ENCODE peak calls at places on chromosomes 5 and 9, in eight cellular contexts. One of them, this sample, is unnamed.

GRCh38 chr5:73311291-73312110 is 137.1 kb downstream of the FOXD1 start:
- DNase-seq in nephron progenitor cell: peak
- DNase-seq in IMR-90: peak
- DNase-seq in RWPE1: peak
- DNase-seq in WTC11: peak
- DNase-seq in GM06990: no peak
- DNase-seq in heart right ventricle: peak
- DNase-seq in cardiac fibroblast: peak
- DNase-seq in this sample: no peak

GRCh38 chr5:108818613-108819272 is 71.0 kb downstream of the FER start:
- DNase-seq in nephron progenitor cell: no peak
- DNase-seq in WTC11: no peak
- DNase-seq in RWPE1: peak
- DNase-seq in GM06990: peak
- DNase-seq in heart right ventricle: no peak
- DNase-seq in cardiac fibroblast: peak
- DNase-seq in IMR-90: peak
- DNase-seq in this sample: no peak

GRCh38 chr9:113609562-113610318 is 146.2 kb downstream of the RGS3 start:
- DNase-seq in nephron progenitor cell: no peak
- DNase-seq in RWPE1: no peak
- DNase-seq in WTC11: peak
- DNase-seq in GM06990: no peak
- DNase-seq in cardiac fibroblast: peak
- DNase-seq in IMR-90: peak
- DNase-seq in heart right ventricle: peak
- DNase-seq in this sample: no peak

GRCh38 chr5:154287136-154287535 is 96.6 kb downstream of the GALNT10 start:
- DNase-seq in RWPE1: peak
- DNase-seq in GM06990: no peak
- DNase-seq in WTC11: peak
- DNase-seq in cardiac fibroblast: peak
- DNase-seq in nephron progenitor cell: peak
- DNase-seq in IMR-90: peak
- DNase-seq in heart right ventricle: peak
- DNase-seq in this sample: no peak

GRCh38 chr5:163841-164240 is 27.5 kb upstream of the LRRC14B start:
- DNase-seq in WTC11: no peak
- DNase-seq in cardiac fibroblast: no peak
- DNase-seq in nephron progenitor cell: no peak
- DNase-seq in GM06990: no peak
- DNase-seq in RWPE1: no peak
- DNase-seq in heart right ventricle: no peak
- DNase-seq in IMR-90: no peak
- DNase-seq in this sample: no peak

GRCh38 chr9:119974026-119974425 is 604.8 kb upstream of the BRINP1 start:
- DNase-seq in IMR-90: no peak
- DNase-seq in WTC11: no peak
- DNase-seq in nephron progenitor cell: no peak
- DNase-seq in cardiac fibroblast: no peak
- DNase-seq in heart right ventricle: no peak
- DNase-seq in RWPE1: no peak
- DNase-seq in GM06990: no peak
- DNase-seq in this sample: no peak

GRCh38 chr9:89631381-89631780 is 26.6 kb downstream of the GADD45G start:
- DNase-seq in IMR-90: no peak
- DNase-seq in WTC11: no peak
- DNase-seq in cardiac fibroblast: no peak
- DNase-seq in GM06990: no peak
- DNase-seq in RWPE1: no peak
- DNase-seq in heart right ventricle: no peak
- DNase-seq in nephron progenitor cell: no peak
- DNase-seq in this sample: no peak

GRCh38 chr9:3894764-3895163 is 369.0 kb upstream of the RFX3 start:
- DNase-seq in RWPE1: no peak
- DNase-seq in IMR-90: peak
- DNase-seq in nephron progenitor cell: no peak
- DNase-seq in heart right ventricle: no peak
- DNase-seq in WTC11: no peak
- DNase-seq in cardiac fibroblast: peak
- DNase-seq in GM06990: no peak
- DNase-seq in this sample: no peak

GRCh38 chr9:63817622-63818518 is 1467.1 kb downstream of the FOXD4L5 start:
- DNase-seq in IMR-90: peak
- DNase-seq in heart right ventricle: peak
- DNase-seq in GM06990: peak
- DNase-seq in nephron progenitor cell: peak
- DNase-seq in cardiac fibroblast: peak
- DNase-seq in RWPE1: peak
- DNase-seq in WTC11: peak
- DNase-seq in this sample: peak

GRCh38 chr5:15354011-15354410 is 146.0 kb upstream of the FBXL7 start:
- DNase-seq in GM06990: no peak
- DNase-seq in cardiac fibroblast: no peak
- DNase-seq in IMR-90: no peak
- DNase-seq in WTC11: no peak
- DNase-seq in nephron progenitor cell: no peak
- DNase-seq in RWPE1: no peak
- DNase-seq in heart right ventricle: no peak
- DNase-seq in this sample: no peak

GRCh38 chr9:123378028-123378427 is 22.0 kb downstream of the CRB2 start:
- DNase-seq in GM06990: no peak
- DNase-seq in cardiac fibroblast: no peak
- DNase-seq in IMR-90: no peak
- DNase-seq in RWPE1: no peak
- DNase-seq in nephron progenitor cell: no peak
- DNase-seq in heart right ventricle: no peak
- DNase-seq in WTC11: no peak
- DNase-seq in this sample: no peak

GRCh38 chr5:126837907-126838539 is 61.1 kb downstream of the LMNB1 start:
- DNase-seq in WTC11: no peak
- DNase-seq in GM06990: no peak
- DNase-seq in IMR-90: peak
- DNase-seq in nephron progenitor cell: no peak
- DNase-seq in heart right ventricle: no peak
- DNase-seq in cardiac fibroblast: peak
- DNase-seq in RWPE1: no peak
- DNase-seq in this sample: no peak

GRCh38 chr5:127957183-127957582 is 126.4 kb upstream of the SLC12A2 start:
- DNase-seq in WTC11: no peak
- DNase-seq in cardiac fibroblast: peak
- DNase-seq in IMR-90: peak
- DNase-seq in nephron progenitor cell: no peak
- DNase-seq in heart right ventricle: peak
- DNase-seq in RWPE1: peak
- DNase-seq in GM06990: no peak
- DNase-seq in this sample: no peak

GRCh38 chr5:141915881-141916336 is 7.8 kb upstream of the DELE1 start:
- DNase-seq in nephron progenitor cell: peak
- DNase-seq in cardiac fibroblast: no peak
- DNase-seq in GM06990: no peak
- DNase-seq in RWPE1: peak
- DNase-seq in heart right ventricle: peak
- DNase-seq in WTC11: peak
- DNase-seq in IMR-90: no peak
- DNase-seq in this sample: no peak

GRCh38 chr5:6674421-6674820 is 38.8 kb upstream of the TENT4A start:
- DNase-seq in RWPE1: no peak
- DNase-seq in IMR-90: no peak
- DNase-seq in heart right ventricle: no peak
- DNase-seq in GM06990: no peak
- DNase-seq in nephron progenitor cell: no peak
- DNase-seq in cardiac fibroblast: no peak
- DNase-seq in WTC11: no peak
- DNase-seq in this sample: no peak

GRCh38 chr5:154355141-154355611 is 90.6 kb upstream of the SAP30L start:
- DNase-seq in IMR-90: no peak
- DNase-seq in RWPE1: no peak
- DNase-seq in nephron progenitor cell: no peak
- DNase-seq in WTC11: no peak
- DNase-seq in GM06990: no peak
- DNase-seq in cardiac fibroblast: peak
- DNase-seq in heart right ventricle: peak
- DNase-seq in this sample: no peak

GRCh38 chr5:39863926-39864572 is 439.3 kb upstream of the DAB2 start:
- DNase-seq in WTC11: no peak
- DNase-seq in cardiac fibroblast: no peak
- DNase-seq in GM06990: no peak
- DNase-seq in RWPE1: no peak
- DNase-seq in IMR-90: no peak
- DNase-seq in nephron progenitor cell: no peak
- DNase-seq in heart right ventricle: no peak
- DNase-seq in this sample: no peak

GRCh38 chr9:105511486-105511885 is 46.4 kb upstream of the FKTN start:
- DNase-seq in heart right ventricle: no peak
- DNase-seq in nephron progenitor cell: no peak
- DNase-seq in IMR-90: no peak
- DNase-seq in RWPE1: no peak
- DNase-seq in GM06990: no peak
- DNase-seq in WTC11: no peak
- DNase-seq in cardiac fibroblast: no peak
- DNase-seq in this sample: no peak

GRCh38 chr5:57825026-57825683 is 342.5 kb upstream of the ACTBL2 start:
- DNase-seq in WTC11: no peak
- DNase-seq in GM06990: no peak
- DNase-seq in RWPE1: peak
- DNase-seq in heart right ventricle: no peak
- DNase-seq in IMR-90: peak
- DNase-seq in nephron progenitor cell: peak
- DNase-seq in cardiac fibroblast: no peak
- DNase-seq in this sample: no peak

DNA sequence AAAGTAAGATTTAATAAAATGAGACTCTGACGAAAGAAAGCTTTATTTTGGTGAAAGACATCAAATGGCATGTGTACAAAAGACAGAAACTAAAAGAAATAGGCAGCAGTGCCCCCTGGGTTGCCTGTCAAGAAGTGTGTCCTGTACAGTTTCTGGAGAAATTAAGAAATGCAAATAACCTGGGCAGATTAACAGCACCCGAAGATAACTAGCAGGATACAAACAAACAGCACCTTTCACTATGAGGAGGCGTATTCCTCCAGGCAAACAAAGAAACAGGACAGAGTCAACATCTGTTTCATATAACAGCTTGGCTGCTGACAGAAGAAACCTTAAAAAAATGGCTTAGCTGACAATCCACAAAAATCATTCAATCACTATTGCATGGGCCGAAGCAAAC is 162.3 kb downstream of the ARL15 start:
- DNase-seq in RWPE1: no peak
- DNase-seq in cardiac fibroblast: peak
- DNase-seq in GM06990: no peak
- DNase-seq in IMR-90: peak
- DNase-seq in heart right ventricle: no peak
- DNase-seq in nephron progenitor cell: no peak
- DNase-seq in WTC11: no peak
- DNase-seq in this sample: no peak
- TF ChIP-seq CTCF in RWPE1: no peak
- TF ChIP-seq CTCF in cardiac fibroblast: peak
- TF ChIP-seq CTCF in GM06990: no peak
- TF ChIP-seq CTCF in IMR-90: peak
- TF ChIP-seq CTCF in heart right ventricle: peak
- TF ChIP-seq CTCF in nephron progenitor cell: no peak
- TF ChIP-seq CTCF in WTC11: no peak
- TF ChIP-seq CTCF in this sample: no peak

DNA sequence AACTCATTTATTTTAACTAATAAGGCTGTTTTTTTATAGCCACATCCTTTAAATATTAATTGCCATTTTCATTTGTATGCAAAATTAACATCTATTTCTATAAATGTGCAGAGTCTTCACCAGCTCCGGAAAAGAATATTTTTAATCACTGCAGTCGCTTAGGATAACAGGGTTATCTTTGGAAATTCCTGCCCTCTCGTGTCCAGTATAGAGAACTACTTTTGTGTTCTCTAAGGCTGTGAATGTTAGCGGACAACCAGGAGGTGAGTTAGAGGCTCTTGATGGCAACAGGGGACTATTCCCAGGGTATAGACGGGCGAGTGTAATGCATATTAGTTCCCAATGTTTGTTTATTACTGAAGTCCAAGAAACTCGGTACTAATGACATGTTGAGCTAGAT is 59.4 kb downstream of the GGTA1 start:
- DNase-seq in RWPE1: peak
- DNase-seq in nephron progenitor cell: no peak
- DNase-seq in IMR-90: peak
- DNase-seq in cardiac fibroblast: peak
- DNase-seq in WTC11: no peak
- DNase-seq in heart right ventricle: no peak
- DNase-seq in GM06990: no peak
- DNase-seq in this sample: no peak
- TF ChIP-seq CTCF in RWPE1: no peak
- TF ChIP-seq CTCF in nephron progenitor cell: peak
- TF ChIP-seq CTCF in IMR-90: peak
- TF ChIP-seq CTCF in cardiac fibroblast: peak
- TF ChIP-seq CTCF in WTC11: no peak
- TF ChIP-seq CTCF in heart right ventricle: peak
- TF ChIP-seq CTCF in GM06990: no peak
- TF ChIP-seq CTCF in this sample: no peak

DNA sequence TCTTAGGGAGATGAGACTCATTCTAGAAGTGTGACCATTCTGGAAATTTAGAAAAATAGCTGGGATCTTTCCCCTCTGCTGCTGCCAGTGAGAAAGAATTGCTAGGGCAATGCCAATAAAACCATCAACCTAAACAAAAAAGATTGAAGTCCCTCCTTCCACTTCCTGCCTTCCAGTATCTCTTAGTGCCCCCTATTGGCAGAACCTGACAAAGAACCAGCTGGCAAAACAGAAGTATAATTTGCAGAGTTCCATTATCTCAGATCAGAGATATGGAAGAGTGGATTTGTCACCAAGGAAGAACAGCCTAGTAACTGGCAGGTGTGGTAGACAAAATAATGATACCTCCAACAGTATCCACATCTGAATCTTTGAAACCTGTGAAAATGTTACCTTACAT is 13.8 kb upstream of the PLCXD3 start:
- DNase-seq in IMR-90: no peak
- DNase-seq in GM06990: no peak
- DNase-seq in RWPE1: no peak
- DNase-seq in nephron progenitor cell: peak
- DNase-seq in heart right ventricle: no peak
- DNase-seq in cardiac fibroblast: no peak
- DNase-seq in WTC11: peak
- DNase-seq in this sample: no peak
- TF ChIP-seq CTCF in IMR-90: no peak
- TF ChIP-seq CTCF in GM06990: peak
- TF ChIP-seq CTCF in RWPE1: no peak
- TF ChIP-seq CTCF in nephron progenitor cell: peak
- TF ChIP-seq CTCF in heart right ventricle: peak
- TF ChIP-seq CTCF in cardiac fibroblast: peak
- TF ChIP-seq CTCF in WTC11: no peak
- TF ChIP-seq CTCF in this sample: peak

DNA sequence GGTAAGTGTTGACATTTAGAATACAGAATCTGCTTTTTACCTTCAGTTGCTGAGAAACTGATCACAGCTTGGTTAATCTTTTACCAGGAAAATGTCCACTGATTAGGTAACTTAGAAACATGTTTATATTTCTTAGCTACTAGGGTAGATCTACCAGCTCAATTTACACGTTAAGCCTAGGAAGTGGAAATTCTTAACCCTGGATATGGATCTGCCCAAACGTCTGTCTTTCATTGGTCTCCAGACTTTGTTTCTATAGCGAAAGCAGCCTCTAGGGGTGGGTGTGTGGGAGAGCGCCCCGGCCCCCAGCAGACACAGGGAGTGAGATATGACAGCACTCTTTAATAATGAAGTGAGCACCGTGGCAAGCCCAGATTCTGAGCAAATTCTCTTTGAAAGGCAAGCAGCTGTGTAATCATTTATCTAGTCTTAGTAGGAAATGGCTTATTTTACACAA is 141.6 kb upstream of the ZNF608 start:
- DNase-seq in cardiac fibroblast: no peak
- DNase-seq in GM06990: no peak
- DNase-seq in RWPE1: no peak
- DNase-seq in nephron progenitor cell: peak
- DNase-seq in heart right ventricle: no peak
- DNase-seq in IMR-90: no peak
- DNase-seq in WTC11: peak
- DNase-seq in this sample: no peak
- TF ChIP-seq CTCF in cardiac fibroblast: no peak
- TF ChIP-seq CTCF in GM06990: no peak
- TF ChIP-seq CTCF in RWPE1: no peak
- TF ChIP-seq CTCF in nephron progenitor cell: peak
- TF ChIP-seq CTCF in heart right ventricle: no peak
- TF ChIP-seq CTCF in IMR-90: no peak
- TF ChIP-seq CTCF in WTC11: no peak
- TF ChIP-seq CTCF in this sample: no peak

This sample was measured in activated CD8-positive, alpha-beta T cell treated with anti-CD3 and anti-CD28 coated beads for 36 hours.